ENCODE peak calls at places on chromosomes 13 and 19, in seven cellular contexts. H is AG08396, E is omental fat pad, I is amygdala, R is IMR-90, Z is NCI-H524, U is T-helper 2 cell. N is an unnamed sample.

GRCh38 chr19:2475018-2475701 is 767 bp upstream of the GADD45B start:
- DNase-seq in H (peak; percentile 70), E (no peak), I (no peak), R (peak; percentile 48), Z (no peak), U (peak; percentile 68), N (peak; percentile 42)

GRCh38 chr19:43525836-43526771 is 897 bp downstream of the ETHE1 start:
- DNase-seq in H (no peak), E (no peak), I (no peak), R (peak; percentile 9), Z (no peak), U (peak; percentile 36), N (peak; percentile 44)

GRCh38 chr19:12623361-12624031 is 12.8 kb downstream of the ZNF791 start:
- DNase-seq in H (no peak), E (no peak), I (no peak), R (peak; percentile 47), Z (no peak), U (no peak), N (no peak)

GRCh38 chr19:15866646-15867045 is 31.2 kb downstream of the CYP4F2 start:
- DNase-seq in H (no peak), E (no peak), I (no peak), R (no peak), Z (no peak), U (no peak), N (no peak)

GRCh38 chr19:38655148-38655824 is 7.8 kb downstream of the ACTN4 start:
- DNase-seq in H (no peak), E (no peak), I (no peak), R (peak; percentile 54), Z (peak; percentile 78), U (peak; percentile 85), N (no peak)

GRCh38 chr13:51451467-51452390 is 1.1 kb downstream of the INTS6 start:
- DNase-seq in H (peak; percentile 60), E (peak; percentile 72), I (peak; percentile 41), R (peak; percentile 57), Z (peak; percentile 72), U (peak; percentile 88), N (peak; percentile 75)

GRCh38 chr13:25375727-25376358 is 4.1 kb downstream of the ATP8A2 start:
- DNase-seq in H (peak; percentile 64), E (no peak), I (no peak), R (peak; percentile 31), Z (peak; percentile 74), U (peak; percentile 30), N (no peak)

GRCh38 chr13:60655268-60655667 is 258.2 kb downstream of the TDRD3 start:
- DNase-seq in H (no peak), E (no peak), I (no peak), R (no peak), Z (no peak), U (no peak), N (no peak)